ENCODE peak calls at places on chromosomes 16 and 17, in ten cellular contexts. Z, I, F, J, H, D, X, M, W and T are unnamed samples.

GRCh38 chr17:5226940-5227878 is 7.5 kb downstream of the SCIMP start:
- DNase-seq in M (no peak), X (no peak), Z (no peak), W (peak), F (no peak), I (no peak), H (no peak), J (no peak), D (no peak), T (no peak)

GRCh38 chr17:79049821-79050220 is 24.8 kb upstream of the ENGASE start:
- DNase-seq in W (no peak), F (no peak), D (no peak), Z (no peak), M (no peak), J (no peak), H (no peak), I (no peak), X (no peak), T (no peak)

GRCh38 chr17:59839646-59840328 is 53.0 kb downstream of the TUBD1 start:
- DNase-seq in H (no peak), D (peak), Z (no peak), M (no peak), W (no peak), J (peak), F (peak), X (no peak), I (no peak), T (no peak)

GRCh38 chr17:33511670-33512069 is 218.6 kb upstream of the ASIC2 start:
- DNase-seq in H (no peak), W (no peak), M (no peak), J (no peak), D (no peak), Z (no peak), I (no peak), X (no peak), F (no peak), T (no peak)

GRCh38 chr17:75568412-75569255 is 19.0 kb upstream of the MYO15B start:
- DNase-seq in D (peak), H (no peak), I (no peak), W (no peak), M (no peak), Z (no peak), J (no peak), X (no peak), F (no peak), T (no peak)

GRCh38 chr17:43171761-43172487 is 910 bp downstream of the NBR1 start:
- DNase-seq in H (no peak), I (no peak), F (peak), M (peak), D (peak), X (peak), Z (peak), W (no peak), J (peak), T (peak)

GRCh38 chr16:85750021-85750826 is 672 bp downstream of the C16orf74 start:
- DNase-seq in Z (peak), H (no peak), D (peak), J (peak), W (no peak), I (peak), X (peak), F (peak), M (no peak), T (no peak)

GRCh38 chr17:39096435-39097158 is 54.8 kb downstream of the PLXDC1 start:
- DNase-seq in D (no peak), J (no peak), Z (no peak), W (no peak), X (peak), F (peak), I (no peak), H (no peak), M (no peak), T (no peak)

GRCh38 chr16:88456356-88457292 is 3.5 kb downstream of the ZFPM1 start:
- DNase-seq in W (no peak), J (no peak), M (no peak), Z (no peak), D (no peak), I (no peak), F (no peak), X (no peak), H (no peak), T (no peak)

GRCh38 chr16:87791295-87792204 is 25.8 kb upstream of the KLHDC4 start:
- DNase-seq in W (no peak), Z (no peak), M (no peak), I (no peak), X (no peak), F (no peak), D (peak), H (no peak), J (no peak), T (no peak)

GRCh38 chr16:85884808-85885463 is 14.0 kb upstream of the IRF8 start:
- DNase-seq in J (no peak), W (no peak), F (no peak), I (no peak), X (no peak), H (no peak), M (no peak), Z (no peak), D (no peak), T (no peak)

GRCh38 chr17:64420143-64420670 is 28.7 kb upstream of the MILR1 start:
- DNase-seq in X (peak), F (peak), Z (peak), H (no peak), W (no peak), J (peak), I (peak), M (peak), D (peak), T (no peak)

GRCh38 chr16:56201030-56201429 is 9.7 kb downstream of the GNAO1 start:
- DNase-seq in W (no peak), M (no peak), D (no peak), X (no peak), F (no peak), J (no peak), H (no peak), I (no peak), Z (no peak), T (no peak)

GRCh38 chr16:1300664-1301476 is 8.6 kb upstream of the UBE2I start:
- DNase-seq in F (peak), X (peak), Z (peak), I (peak), W (peak), D (peak), M (no peak), J (peak), H (peak), T (no peak)

GRCh38 chr17:28711723-28712036 is at the start of gene PROCA1:
- DNase-seq in D (peak), I (no peak), H (peak), J (peak), Z (no peak), X (no peak), W (no peak), F (no peak), M (no peak), T (no peak)

GRCh38 chr16:25264599-25264998 is 7.0 kb upstream of the ZKSCAN2 start:
- DNase-seq in D (peak), M (no peak), Z (no peak), F (peak), W (no peak), X (no peak), I (no peak), H (no peak), J (peak), T (no peak)

GRCh38 chr17:44219126-44219635 is 294 bp downstream of the UBTF start:
- DNase-seq in H (peak), M (no peak), I (peak), F (peak), J (peak), Z (peak), D (peak), W (peak), X (peak), T (no peak)

GRCh38 chr17:64653325-64653984 is 8.7 kb downstream of the SMURF2 start:
- DNase-seq in M (no peak), Z (no peak), J (no peak), W (no peak), F (peak), D (no peak), H (no peak), I (no peak), X (no peak), T (no peak)

GRCh38 chr16:1338119-1338730 is 4.8 kb downstream of the BAIAP3 start:
- DNase-seq in X (no peak), M (no peak), F (no peak), D (peak), J (peak), H (no peak), W (no peak), Z (peak), I (peak), T (no peak)

GRCh38 chr17:194844-195602 is 13.6 kb upstream of the DOC2B start:
- DNase-seq in D (no peak), J (no peak), Z (no peak), F (no peak), I (no peak), W (no peak), H (no peak), X (no peak), M (no peak), T (no peak)

GRCh38 chr16:5004311-5004710 is 29.4 kb downstream of the NAGPA start:
- DNase-seq in J (no peak), W (peak), X (no peak), M (no peak), I (no peak), Z (no peak), H (no peak), D (no peak), F (no peak), T (no peak)

GRCh38 chr16:77853125-77853524 is 64.8 kb downstream of the VAT1L start:
- DNase-seq in F (no peak), M (no peak), H (no peak), W (no peak), I (no peak), D (no peak), X (no peak), J (no peak), Z (no peak), T (no peak)

GRCh38 chr17:7263071-7263800 is 958 bp upstream of the CLDN7 start:
- DNase-seq in H (no peak), I (peak), M (no peak), J (peak), F (no peak), Z (no peak), X (no peak), W (no peak), D (peak), T (no peak)
- H3K4me3 ChIP-seq in H (peak), I (no peak), M (no peak), J (peak), F (peak), Z (no peak), X (peak), W (no peak), D (peak), T (no peak)

DNA sequence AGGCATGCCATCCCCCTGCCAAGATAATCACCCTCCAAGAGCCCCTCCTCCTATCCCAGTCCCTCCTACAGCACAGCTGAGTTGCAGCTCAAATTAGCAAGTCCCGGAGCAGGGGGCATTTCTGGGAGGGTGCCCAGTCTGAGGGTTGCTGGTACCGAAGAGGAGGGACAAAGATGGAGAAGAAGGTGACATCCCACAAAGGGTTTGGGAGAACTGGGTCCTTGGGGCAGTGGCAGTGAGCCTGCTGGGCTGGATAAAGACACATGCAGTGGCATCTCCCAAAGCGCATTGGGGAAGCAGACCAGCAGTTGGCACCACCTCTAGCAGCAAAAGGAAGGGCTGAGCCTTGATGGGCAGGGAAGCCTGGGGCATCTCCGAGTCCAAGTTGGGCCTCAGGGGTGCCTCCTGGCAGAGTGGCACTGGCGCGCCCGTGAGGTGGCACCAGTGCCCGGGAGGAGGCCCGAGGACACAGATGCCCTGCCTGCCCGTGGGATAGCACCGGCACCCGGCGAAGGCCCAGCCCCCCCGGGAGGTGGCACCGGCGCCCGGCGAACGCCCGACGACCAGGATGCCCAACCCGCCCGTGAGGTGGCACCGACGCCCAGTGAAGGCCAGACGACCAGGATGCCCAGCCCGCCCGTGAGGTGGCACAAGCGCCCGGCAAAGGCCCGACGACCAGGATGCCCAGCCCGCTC is 622 bp downstream of the TOM1L2 start:
- DNase-seq in X (peak), W (peak), Z (no peak), F (peak), D (no peak), H (peak), I (peak), M (no peak), J (no peak), T (no peak)
- TF ChIP-seq CTCF in X (no peak), W (no peak), Z (no peak), F (no peak), D (no peak), H (no peak), I (no peak), M (no peak), J (no peak), T (peak)

GRCh38 chr16:10965440-10966039 is 21.2 kb downstream of the CLEC16A start:
- DNase-seq in J (no peak), M (no peak), X (no peak), D (no peak), Z (no peak), I (no peak), H (no peak), W (no peak), F (no peak), T (no peak)

GRCh38 chr16:10964891-10965326 is 20.5 kb downstream of the CLEC16A start:
- DNase-seq in W (no peak), H (no peak), M (no peak), Z (no peak), X (no peak), I (no peak), F (no peak), J (no peak), D (no peak), T (no peak)

GRCh38 chr16:10961231-10961630 is 16.9 kb downstream of the CLEC16A start:
- DNase-seq in Z (no peak), W (no peak), X (no peak), D (no peak), M (peak), F (peak), I (no peak), J (no peak), H (no peak), T (peak)

GRCh38 chr16:10966129-10966528 is 21.8 kb downstream of the CLEC16A start:
- DNase-seq in J (no peak), M (no peak), I (no peak), D (no peak), H (no peak), F (no peak), W (no peak), Z (no peak), X (no peak), T (no peak)

DNA sequence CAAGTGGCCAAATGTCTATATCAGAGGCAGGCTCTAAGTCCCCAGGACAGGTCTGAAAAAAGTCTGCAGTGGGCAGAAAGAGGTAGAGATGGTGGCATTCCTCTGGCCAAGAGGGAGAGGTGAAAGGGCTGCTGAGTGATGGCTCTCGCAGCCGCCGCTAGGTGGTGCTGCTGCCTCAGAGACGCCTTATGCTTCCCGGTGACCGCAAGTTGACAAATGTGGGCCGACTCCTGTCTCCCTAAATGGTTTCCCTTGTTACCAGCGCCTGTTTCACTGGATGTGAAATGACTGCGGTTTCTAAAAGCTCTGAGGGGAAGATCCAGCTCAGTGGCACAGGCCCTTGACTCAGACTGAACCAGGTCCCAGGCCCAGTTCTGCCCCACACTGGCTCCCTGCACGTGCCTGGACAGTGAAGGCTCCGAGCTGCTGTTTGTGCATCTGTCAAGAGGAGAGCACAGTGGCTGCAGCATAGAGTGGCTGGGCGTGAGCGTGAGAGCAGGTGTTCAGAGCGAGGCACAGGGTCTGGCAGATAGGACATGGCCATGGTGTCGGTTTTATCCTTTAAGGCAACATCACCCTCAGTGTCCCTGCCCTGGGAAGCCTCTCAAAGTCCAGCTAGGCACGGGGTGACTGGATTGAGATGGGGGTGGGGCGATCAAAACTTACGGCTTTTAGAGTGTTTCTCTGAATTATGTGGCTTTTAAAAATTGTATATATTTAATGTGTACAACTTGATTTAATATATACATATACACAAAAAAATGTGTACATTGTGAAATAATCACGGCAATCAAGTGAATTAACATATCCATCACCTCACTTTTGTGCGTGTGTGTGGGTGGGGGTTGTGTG is 19.9 kb downstream of the CLEC16A start:
- DNase-seq in X (peak), M (peak), J (peak), F (peak), Z (peak), H (peak), W (peak), I (peak), D (peak), T (no peak)
- H3K4me3 ChIP-seq in X (no peak), M (no peak), J (no peak), F (no peak), Z (no peak), H (no peak), W (no peak), I (no peak), D (no peak), T (no peak)

DNA sequence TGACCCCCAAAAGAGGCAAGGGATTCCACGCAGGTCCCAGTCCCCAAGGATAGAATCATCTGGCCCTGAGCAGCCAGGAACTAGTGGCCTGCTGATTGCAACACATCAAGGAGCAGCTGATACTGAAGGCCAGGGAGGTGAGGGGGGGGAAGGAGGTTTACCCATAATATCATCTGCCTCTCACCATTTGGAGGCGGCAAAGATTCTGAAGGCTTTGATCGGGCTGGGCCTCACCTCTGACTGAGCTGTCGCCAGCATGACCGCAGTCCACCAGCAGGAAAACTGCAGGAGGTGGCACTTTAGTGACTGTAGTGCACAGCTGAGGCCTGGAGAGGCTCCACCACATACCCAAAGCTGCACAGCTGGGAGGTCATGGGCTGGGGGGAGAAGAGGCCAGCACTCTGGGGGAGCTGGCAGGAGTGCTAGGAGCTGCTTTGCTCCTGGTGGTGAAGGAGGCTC is 20.5 kb upstream of the ITGA3 start:
- DNase-seq in W (no peak), I (peak), J (no peak), D (no peak), X (no peak), M (no peak), Z (no peak), F (no peak), H (no peak), T (no peak)
- TF ChIP-seq CTCF in W (no peak), I (peak), J (no peak), D (peak), X (no peak), M (peak), Z (no peak), F (no peak), H (no peak), T (no peak)

DNA sequence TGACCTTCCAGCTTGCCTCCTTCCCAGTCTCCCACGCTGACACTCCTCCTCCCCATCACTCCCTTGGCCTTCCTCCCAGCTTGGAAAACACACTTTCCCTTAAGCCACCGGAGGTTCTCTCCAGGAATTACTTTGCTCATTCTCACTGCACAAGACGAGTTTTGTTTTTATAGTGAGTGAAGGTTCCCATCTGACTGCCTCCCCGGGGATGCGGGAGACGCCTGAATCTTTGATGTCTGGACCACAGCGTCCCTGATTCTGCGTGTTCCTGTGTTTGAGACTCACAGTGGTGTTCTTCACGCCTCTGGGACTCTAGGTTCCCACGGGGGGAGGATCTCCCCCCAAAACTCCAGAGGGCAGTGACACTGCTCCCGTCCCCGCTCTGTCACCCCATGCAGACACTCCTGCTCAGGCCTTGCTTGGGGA is 2.0 kb downstream of the DNAI2 start:
- DNase-seq in J (no peak), D (no peak), M (no peak), H (no peak), Z (no peak), X (peak), F (peak), I (no peak), W (peak), T (no peak)
- H3K4me3 ChIP-seq in J (no peak), D (no peak), M (no peak), H (no peak), Z (no peak), X (peak), F (no peak), I (no peak), W (no peak), T (no peak)

DNA sequence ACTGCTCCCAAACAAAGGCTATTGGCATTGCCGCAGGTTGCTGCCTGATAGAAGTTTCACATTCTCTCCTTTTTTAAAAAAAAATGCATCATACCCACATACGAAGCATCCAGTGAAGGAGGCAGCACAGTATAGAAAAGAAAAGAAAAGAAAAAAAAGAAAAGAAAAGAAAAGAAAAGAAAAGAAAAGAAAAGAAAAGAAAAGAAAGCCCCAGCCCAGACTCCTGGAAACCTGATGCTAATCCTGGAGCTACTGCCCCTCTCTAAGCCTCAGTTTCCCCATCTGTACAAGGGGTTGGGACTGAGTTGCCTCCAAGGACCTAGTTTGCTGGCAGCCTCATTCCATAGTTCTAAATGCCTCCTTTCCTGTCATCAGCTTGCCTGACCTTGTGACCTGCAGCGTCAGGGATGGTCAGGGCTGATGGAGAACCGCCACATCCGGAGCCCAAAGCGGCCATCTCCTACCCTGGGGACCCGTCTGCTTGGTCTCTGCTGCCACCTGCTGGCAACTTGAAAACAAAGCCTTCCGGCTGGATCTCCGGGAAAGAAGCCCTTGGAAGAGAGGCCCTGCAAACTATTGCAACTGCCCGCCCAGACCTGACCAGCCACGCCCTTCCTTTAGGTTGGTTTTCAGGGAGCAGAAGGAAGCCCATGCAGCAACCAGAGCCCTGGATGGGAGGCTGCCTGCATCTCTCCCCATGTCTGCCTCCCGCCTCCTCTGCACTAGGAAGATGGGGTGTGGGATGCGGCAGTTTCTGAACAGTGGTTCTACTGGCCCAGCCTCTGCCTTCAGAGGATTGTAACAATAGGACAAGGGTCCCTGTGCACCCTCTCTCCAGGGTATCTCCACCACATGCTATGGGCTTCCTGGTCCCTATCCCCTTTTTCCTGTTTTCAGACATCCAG is 13.0 kb downstream of the AIPL1 start:
- DNase-seq in F (peak), X (peak), W (peak), J (peak), D (peak), I (peak), H (peak), M (peak), Z (peak), T (no peak)
- TF ChIP-seq CTCF in F (peak), X (peak), W (peak), J (peak), D (peak), I (peak), H (peak), M (peak), Z (peak), T (peak)